ENCODE peak calls at places on chromosomes 7 and 10, in five cellular contexts. U, J, Z, K and A are unnamed samples.

GRCh38 chr10:33335550-33335799 is 1.0 kb upstream of the NRP1 start:
- DNase-seq in U (no peak), J (peak), Z (no peak), K (no peak), A (peak)

GRCh38 chr10:91328320-91328984 is 81.7 kb upstream of the HECTD2 start:
- DNase-seq in U (no peak), J (no peak), Z (no peak), K (no peak), A (no peak)

GRCh38 chr10:12471135-12471534 is 121.8 kb downstream of the CAMK1D start:
- DNase-seq in U (no peak), J (peak), Z (no peak), K (no peak), A (no peak)

GRCh38 chr7:128880791-128881457 is 18.3 kb downstream of the ATP6V1F start:
- DNase-seq in U (no peak), J (peak), Z (peak), K (no peak), A (no peak)

GRCh38 chr7:105178177-105178576 is 164.2 kb downstream of the KMT2E start:
- DNase-seq in U (no peak), J (no peak), Z (no peak), K (no peak), A (no peak)

GRCh38 chr10:74290703-74291102 is 139.7 kb downstream of the ADK start:
- DNase-seq in U (no peak), J (no peak), Z (no peak), K (no peak), A (no peak)

GRCh38 chr7:130154501-130155317 is 50.5 kb downstream of the TMEM209 start:
- DNase-seq in U (no peak), J (no peak), Z (peak), K (no peak), A (no peak)

GRCh38 chr7:1046722-1047679 is 2.7 kb downstream of the GPR146 start:
- DNase-seq in U (no peak), J (no peak), Z (peak), K (no peak), A (no peak)

GRCh38 chr7:126574838-126575250 is 677.9 kb downstream of the GRM8 start:
- DNase-seq in U (no peak), J (no peak), Z (no peak), K (no peak), A (no peak)

GRCh38 chr7:47683485-47683898 is 101.6 kb upstream of the TNS3 start:
- DNase-seq in U (no peak), J (no peak), Z (no peak), K (no peak), A (no peak)

GRCh38 chr7:33511735-33512134 is 382.4 kb downstream of the BBS9 start:
- DNase-seq in U (no peak), J (no peak), Z (no peak), K (no peak), A (no peak)

GRCh38 chr10:113534428-113534827 is 18.4 kb upstream of the HABP2 start:
- DNase-seq in U (no peak), J (no peak), Z (no peak), K (no peak), A (no peak)

GRCh38 chr10:131733596-131733995 is 167.2 kb upstream of the PPP2R2D start:
- DNase-seq in U (no peak), J (no peak), Z (no peak), K (no peak), A (no peak)

GRCh38 chr10:80172896-80173295 is 32.4 kb downstream of the ANXA11 start:
- DNase-seq in U (no peak), J (no peak), Z (no peak), K (no peak), A (no peak)

GRCh38 chr10:62816179-62817119 is at the start of gene EGR2:
- DNase-seq in U (peak), J (peak), Z (peak), K (peak), A (peak)

GRCh38 chr7:85823379-85823778 is 636.5 kb upstream of the SEMA3D start:
- DNase-seq in U (no peak), J (no peak), Z (no peak), K (no peak), A (no peak)

GRCh38 chr10:88553116-88553752 is 29.9 kb downstream of the RNLS start:
- DNase-seq in U (peak), J (no peak), Z (no peak), K (peak), A (peak)

GRCh38 chr10:71138126-71138860 is 74.1 kb upstream of the UNC5B start:
- DNase-seq in U (no peak), J (no peak), Z (no peak), K (no peak), A (no peak)

GRCh38 chr10:93333278-93333978 is 148.7 kb downstream of the MYOF start:
- DNase-seq in U (no peak), J (no peak), Z (no peak), K (no peak), A (no peak)

GRCh38 chr10:47380341-47381215 is 3.5 kb downstream of the ZNF488 start:
- DNase-seq in U (no peak), J (no peak), Z (no peak), K (no peak), A (peak)

GRCh38 chr10:25497281-25497680 is 322.5 kb downstream of the GPR158 start:
- DNase-seq in U (no peak), J (no peak), Z (no peak), K (no peak), A (no peak)

GRCh38 chr7:154591544-154591943 is 411.4 kb downstream of the PAXIP1 start:
- DNase-seq in U (no peak), J (no peak), Z (no peak), K (no peak), A (no peak)

GRCh38 chr10:13270877-13271551 is 28.9 kb downstream of the PHYH start:
- DNase-seq in U (no peak), J (no peak), Z (no peak), K (no peak), A (no peak)

GRCh38 chr10:110504111-110504735 is 6.5 kb downstream of the DUSP5 start:
- DNase-seq in U (peak), J (peak), Z (no peak), K (no peak), A (peak)

GRCh38 chr10:114623661-114624294 is 34.3 kb downstream of the ABLIM1 start:
- DNase-seq in U (peak), J (no peak), Z (no peak), K (no peak), A (no peak)

GRCh38 chr7:118006979-118007378 is 133.7 kb upstream of the CTTNBP2 start:
- DNase-seq in U (no peak), J (peak), Z (no peak), K (no peak), A (no peak)

GRCh38 chr10:6164271-6165095 is 38.2 kb upstream of the PFKFB3 start:
- DNase-seq in U (no peak), J (no peak), Z (no peak), K (peak), A (no peak)

DNA sequence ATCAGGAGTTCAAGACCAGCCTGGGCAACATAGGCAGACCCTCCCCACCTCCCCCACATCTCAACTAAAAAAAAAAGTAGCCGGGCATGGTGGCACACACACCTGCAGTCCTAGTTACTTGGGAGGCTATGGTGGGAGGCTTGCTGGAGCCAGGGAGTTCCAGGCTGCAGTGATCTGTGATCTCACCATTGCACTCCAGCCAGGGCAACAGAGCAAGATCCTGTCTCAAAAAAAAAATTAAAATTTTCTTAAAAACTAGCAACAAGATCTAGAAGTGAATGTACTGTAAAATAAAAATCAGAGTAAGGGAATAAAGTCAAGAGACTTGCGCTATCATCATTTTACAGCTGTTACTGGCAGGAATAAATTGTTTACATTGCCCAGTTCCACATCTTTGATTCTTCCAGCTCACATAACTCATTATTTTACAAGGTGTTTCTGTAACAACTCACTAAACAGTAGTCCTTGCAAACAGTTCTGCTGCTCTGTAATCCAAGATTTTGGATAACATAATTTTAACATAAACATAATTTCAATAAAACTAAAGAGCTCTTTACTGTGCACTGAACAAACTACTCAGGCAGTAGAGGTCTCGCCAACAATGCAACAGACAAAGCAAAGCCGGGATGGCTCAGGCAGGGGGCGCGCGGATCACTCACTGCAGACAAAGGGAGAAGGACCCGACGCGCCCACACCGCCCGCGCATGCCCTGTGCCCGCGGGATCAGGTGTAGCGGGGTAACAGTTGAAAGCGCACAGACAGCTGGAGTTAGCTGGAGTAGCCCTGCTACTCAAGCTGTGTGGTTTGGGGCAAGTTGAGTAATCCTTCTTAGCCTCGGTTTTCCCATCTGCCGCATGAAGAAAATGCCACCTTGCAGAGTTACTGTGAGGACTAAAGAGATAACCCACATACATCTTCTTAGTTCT is 73.3 kb upstream of the NFE2L3 start:
- DNase-seq in U (no peak), J (peak), Z (peak), K (peak), A (peak)
- TF ChIP-seq CTCF in U (peak), J (peak), Z (no peak), K (peak), A (peak)

GRCh38 chr10:11451640-11452260 is 159.7 kb downstream of the USP6NL start:
- DNase-seq in U (no peak), J (no peak), Z (peak), K (no peak), A (no peak)

GRCh38 chr10:11457336-11457735 is 154.1 kb downstream of the USP6NL start:
- DNase-seq in U (no peak), J (no peak), Z (no peak), K (no peak), A (no peak)

GRCh38 chr10:11450427-11450826 is 161.0 kb downstream of the USP6NL start:
- DNase-seq in U (no peak), J (no peak), Z (peak), K (peak), A (no peak)

GRCh38 chr10:11454160-11454559 is 157.3 kb downstream of the USP6NL start:
- DNase-seq in U (no peak), J (no peak), Z (no peak), K (no peak), A (no peak)

GRCh38 chr10:11454958-11455566 is 156.4 kb downstream of the USP6NL start:
- DNase-seq in U (no peak), J (no peak), Z (no peak), K (no peak), A (no peak)
- TF ChIP-seq CTCF in U (peak), J (no peak), Z (no peak), K (peak), A (no peak)

DNA sequence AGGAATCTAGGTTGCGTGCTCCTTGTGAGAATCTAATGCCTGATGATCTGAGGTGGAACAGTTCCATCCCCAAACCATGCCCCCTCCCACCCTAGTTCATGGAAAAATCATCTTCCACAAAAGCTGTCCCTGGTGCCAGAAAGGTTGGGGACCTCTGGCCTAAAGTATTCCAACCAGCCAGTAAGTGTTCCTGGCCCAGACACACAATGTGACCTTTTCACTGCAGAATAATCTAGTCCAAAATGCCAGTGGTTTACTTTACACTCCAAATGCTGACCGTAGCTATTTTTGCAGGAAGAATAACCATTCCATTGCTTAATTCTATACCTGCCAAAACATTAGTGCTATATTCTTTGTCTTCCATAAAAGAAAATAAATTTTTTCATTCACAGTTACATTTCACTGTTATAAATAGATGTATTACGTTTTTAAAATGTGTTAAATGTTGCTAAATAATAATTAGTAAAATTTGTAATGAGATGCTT is 10.4 kb downstream of the CNNM1 start:
- DNase-seq in U (no peak), J (no peak), Z (no peak), K (no peak), A (no peak)
- TF ChIP-seq CTCF in U (no peak), J (no peak), Z (no peak), K (no peak), A (no peak)

DNA sequence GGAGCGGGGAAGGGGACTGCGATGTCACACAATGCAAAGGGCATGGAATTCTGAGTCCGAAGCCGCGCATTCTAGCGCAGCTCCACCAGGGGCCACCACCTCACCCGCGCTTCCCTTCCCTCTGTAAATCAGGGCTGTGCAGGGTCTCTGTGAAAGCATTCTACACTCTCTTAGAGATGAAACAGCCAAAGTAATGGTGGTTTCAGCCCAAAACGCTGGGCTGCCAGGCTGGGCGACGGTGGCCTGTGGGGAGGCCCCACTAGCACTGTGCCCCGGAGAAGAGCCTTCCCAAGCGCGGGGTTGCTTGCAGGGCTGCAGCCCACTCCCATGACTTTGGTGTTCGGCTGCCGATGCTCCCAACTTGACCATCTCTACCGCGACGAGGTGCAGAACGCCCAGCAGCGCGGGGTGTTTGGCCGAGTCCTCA is 11.4 kb downstream of the ATG9B start:
- DNase-seq in U (no peak), J (no peak), Z (peak), K (no peak), A (no peak)
- TF ChIP-seq CTCF in U (peak), J (peak), Z (peak), K (peak), A (peak)

GRCh38 chr7:45584261-45585210 is 10.4 kb downstream of the ADCY1 start:
- DNase-seq in U (no peak), J (no peak), Z (peak), K (no peak), A (no peak)
- TF ChIP-seq CTCF in U (no peak), J (no peak), Z (no peak), K (no peak), A (no peak)